ENCODE peak calls at places on chromosome 6, in ten cellular contexts. One of them, this sample, is unnamed.

GRCh38 chr6:155201461-155202226 is 62.2 kb upstream of the CLDN20 start:
- DNase-seq in HCT116: peak
- DNase-seq in GM23338: no peak
- DNase-seq in left ventricle myocardium inferior: no peak
- DNase-seq in epithelial cell of esophagus: peak
- DNase-seq in Calu3: no peak
- DNase-seq in PC-3: peak
- DNase-seq in fibroblast of lung: peak
- DNase-seq in sigmoid colon: no peak
- DNase-seq in SK-N-SH: no peak
- DNase-seq in this sample: no peak

GRCh38 chr6:5068153-5068751 is 16.9 kb upstream of the PPP1R3G start:
- DNase-seq in HCT116: no peak
- DNase-seq in GM23338: no peak
- DNase-seq in left ventricle myocardium inferior: no peak
- DNase-seq in epithelial cell of esophagus: no peak
- DNase-seq in Calu3: no peak
- DNase-seq in PC-3: no peak
- DNase-seq in fibroblast of lung: no peak
- DNase-seq in sigmoid colon: no peak
- DNase-seq in SK-N-SH: no peak
- DNase-seq in this sample: no peak

GRCh38 chr6:84772428-84773132 is 8.2 kb upstream of the TBX18 start:
- DNase-seq in HCT116: no peak
- DNase-seq in GM23338: peak
- DNase-seq in left ventricle myocardium inferior: peak
- DNase-seq in epithelial cell of esophagus: no peak
- DNase-seq in Calu3: no peak
- DNase-seq in PC-3: no peak
- DNase-seq in fibroblast of lung: no peak
- DNase-seq in sigmoid colon: no peak
- DNase-seq in SK-N-SH: peak
- DNase-seq in this sample: no peak

GRCh38 chr6:7106752-7107577 is 796 bp upstream of the RREB1 start:
- DNase-seq in HCT116: no peak
- DNase-seq in GM23338: peak
- DNase-seq in left ventricle myocardium inferior: peak
- DNase-seq in epithelial cell of esophagus: peak
- DNase-seq in Calu3: peak
- DNase-seq in PC-3: peak
- DNase-seq in fibroblast of lung: no peak
- DNase-seq in sigmoid colon: peak
- DNase-seq in SK-N-SH: no peak
- DNase-seq in this sample: no peak

GRCh38 chr6:153625089-153625488 is 414.0 kb upstream of the OPRM1 start:
- DNase-seq in HCT116: no peak
- DNase-seq in GM23338: peak
- DNase-seq in left ventricle myocardium inferior: no peak
- DNase-seq in epithelial cell of esophagus: no peak
- DNase-seq in Calu3: no peak
- DNase-seq in PC-3: no peak
- DNase-seq in fibroblast of lung: peak
- DNase-seq in sigmoid colon: no peak
- DNase-seq in SK-N-SH: no peak
- DNase-seq in this sample: no peak

GRCh38 chr6:16804515-16805161 is 43.4 kb upstream of the ATXN1 start:
- DNase-seq in HCT116: no peak
- DNase-seq in GM23338: no peak
- DNase-seq in left ventricle myocardium inferior: no peak
- DNase-seq in epithelial cell of esophagus: no peak
- DNase-seq in Calu3: no peak
- DNase-seq in PC-3: no peak
- DNase-seq in fibroblast of lung: no peak
- DNase-seq in sigmoid colon: no peak
- DNase-seq in SK-N-SH: no peak
- DNase-seq in this sample: no peak

GRCh38 chr6:32830017-32830416 is 8.5 kb downstream of the TAP2 start:
- DNase-seq in HCT116: no peak
- DNase-seq in GM23338: no peak
- DNase-seq in left ventricle myocardium inferior: no peak
- DNase-seq in epithelial cell of esophagus: no peak
- DNase-seq in Calu3: no peak
- DNase-seq in PC-3: no peak
- DNase-seq in fibroblast of lung: no peak
- DNase-seq in sigmoid colon: no peak
- DNase-seq in SK-N-SH: no peak
- DNase-seq in this sample: no peak

GRCh38 chr6:40321616-40322015 is 265.5 kb downstream of the LRFN2 start:
- DNase-seq in HCT116: no peak
- DNase-seq in GM23338: no peak
- DNase-seq in left ventricle myocardium inferior: no peak
- DNase-seq in epithelial cell of esophagus: no peak
- DNase-seq in Calu3: no peak
- DNase-seq in PC-3: no peak
- DNase-seq in fibroblast of lung: no peak
- DNase-seq in sigmoid colon: no peak
- DNase-seq in SK-N-SH: no peak
- DNase-seq in this sample: no peak

GRCh38 chr6:86916393-86916792 is 20.9 kb upstream of the HTR1E start:
- DNase-seq in HCT116: no peak
- DNase-seq in GM23338: no peak
- DNase-seq in left ventricle myocardium inferior: no peak
- DNase-seq in epithelial cell of esophagus: no peak
- DNase-seq in Calu3: no peak
- DNase-seq in PC-3: no peak
- DNase-seq in fibroblast of lung: no peak
- DNase-seq in sigmoid colon: no peak
- DNase-seq in SK-N-SH: no peak
- DNase-seq in this sample: no peak

GRCh38 chr6:17004269-17004668 is 97.6 kb upstream of the STMND1 start:
- DNase-seq in HCT116: no peak
- DNase-seq in GM23338: no peak
- DNase-seq in left ventricle myocardium inferior: no peak
- DNase-seq in epithelial cell of esophagus: peak
- DNase-seq in Calu3: no peak
- DNase-seq in PC-3: no peak
- DNase-seq in fibroblast of lung: peak
- DNase-seq in sigmoid colon: no peak
- DNase-seq in SK-N-SH: no peak
- DNase-seq in this sample: no peak

GRCh38 chr6:44569131-44569530 is 181.6 kb downstream of the CDC5L start:
- DNase-seq in HCT116: no peak
- DNase-seq in GM23338: no peak
- DNase-seq in left ventricle myocardium inferior: no peak
- DNase-seq in epithelial cell of esophagus: no peak
- DNase-seq in Calu3: peak
- DNase-seq in PC-3: no peak
- DNase-seq in fibroblast of lung: no peak
- DNase-seq in sigmoid colon: no peak
- DNase-seq in SK-N-SH: no peak
- DNase-seq in this sample: no peak

GRCh38 chr6:67541591-67541990 is 1093.5 kb upstream of the ADGRB3 start:
- DNase-seq in HCT116: no peak
- DNase-seq in GM23338: no peak
- DNase-seq in left ventricle myocardium inferior: no peak
- DNase-seq in epithelial cell of esophagus: no peak
- DNase-seq in Calu3: no peak
- DNase-seq in PC-3: peak
- DNase-seq in fibroblast of lung: peak
- DNase-seq in sigmoid colon: no peak
- DNase-seq in SK-N-SH: no peak
- DNase-seq in this sample: no peak

GRCh38 chr6:108501559-108501958 is 59.2 kb upstream of the FOXO3 start:
- DNase-seq in HCT116: no peak
- DNase-seq in GM23338: no peak
- DNase-seq in left ventricle myocardium inferior: no peak
- DNase-seq in epithelial cell of esophagus: peak
- DNase-seq in Calu3: no peak
- DNase-seq in PC-3: peak
- DNase-seq in fibroblast of lung: peak
- DNase-seq in sigmoid colon: no peak
- DNase-seq in SK-N-SH: no peak
- DNase-seq in this sample: no peak

GRCh38 chr6:156757849-156758248 is 19.3 kb upstream of the ARID1B start:
- DNase-seq in HCT116: no peak
- DNase-seq in GM23338: no peak
- DNase-seq in left ventricle myocardium inferior: no peak
- DNase-seq in epithelial cell of esophagus: no peak
- DNase-seq in Calu3: no peak
- DNase-seq in PC-3: no peak
- DNase-seq in fibroblast of lung: no peak
- DNase-seq in sigmoid colon: no peak
- DNase-seq in SK-N-SH: no peak
- DNase-seq in this sample: no peak

GRCh38 chr6:395432-396125 is 4.0 kb downstream of the IRF4 start:
- DNase-seq in HCT116: no peak
- DNase-seq in GM23338: no peak
- DNase-seq in left ventricle myocardium inferior: no peak
- DNase-seq in epithelial cell of esophagus: no peak
- DNase-seq in Calu3: no peak
- DNase-seq in PC-3: no peak
- DNase-seq in fibroblast of lung: no peak
- DNase-seq in sigmoid colon: no peak
- DNase-seq in SK-N-SH: no peak
- DNase-seq in this sample: no peak

GRCh38 chr6:103273048-103273447 is 1586.7 kb downstream of the HACE1 start:
- DNase-seq in HCT116: peak
- DNase-seq in GM23338: peak
- DNase-seq in left ventricle myocardium inferior: no peak
- DNase-seq in epithelial cell of esophagus: peak
- DNase-seq in Calu3: no peak
- DNase-seq in PC-3: peak
- DNase-seq in fibroblast of lung: no peak
- DNase-seq in sigmoid colon: no peak
- DNase-seq in SK-N-SH: peak
- DNase-seq in this sample: no peak
- TF ChIP-seq CTCF in HCT116: peak
- TF ChIP-seq CTCF in GM23338: peak
- TF ChIP-seq CTCF in left ventricle myocardium inferior: peak
- TF ChIP-seq CTCF in epithelial cell of esophagus: peak
- TF ChIP-seq CTCF in Calu3: peak
- TF ChIP-seq CTCF in PC-3: peak
- TF ChIP-seq CTCF in fibroblast of lung: no peak
- TF ChIP-seq CTCF in sigmoid colon: no peak
- TF ChIP-seq CTCF in SK-N-SH: peak
- TF ChIP-seq CTCF in this sample: peak

GRCh38 chr6:124800222-124800621 is 162.0 kb upstream of the RNF217 start:
- DNase-seq in HCT116: no peak
- DNase-seq in GM23338: peak
- DNase-seq in left ventricle myocardium inferior: no peak
- DNase-seq in epithelial cell of esophagus: no peak
- DNase-seq in Calu3: no peak
- DNase-seq in PC-3: no peak
- DNase-seq in fibroblast of lung: no peak
- DNase-seq in sigmoid colon: no peak
- DNase-seq in SK-N-SH: no peak
- DNase-seq in this sample: no peak
- TF ChIP-seq CTCF in HCT116: no peak
- TF ChIP-seq CTCF in GM23338: no peak
- TF ChIP-seq CTCF in left ventricle myocardium inferior: no peak
- TF ChIP-seq CTCF in epithelial cell of esophagus: no peak
- TF ChIP-seq CTCF in Calu3: no peak
- TF ChIP-seq CTCF in PC-3: no peak
- TF ChIP-seq CTCF in fibroblast of lung: no peak
- TF ChIP-seq CTCF in sigmoid colon: no peak
- TF ChIP-seq CTCF in SK-N-SH: no peak
- TF ChIP-seq CTCF in this sample: no peak

GRCh38 chr6:39228992-39229767 is at the start of gene KCNK5:
- DNase-seq in HCT116: peak
- DNase-seq in GM23338: peak
- DNase-seq in left ventricle myocardium inferior: peak
- DNase-seq in epithelial cell of esophagus: peak
- DNase-seq in Calu3: peak
- DNase-seq in PC-3: peak
- DNase-seq in fibroblast of lung: peak
- DNase-seq in sigmoid colon: peak
- DNase-seq in SK-N-SH: peak
- DNase-seq in this sample: peak
- TF ChIP-seq CTCF in HCT116: peak
- TF ChIP-seq CTCF in GM23338: peak
- TF ChIP-seq CTCF in left ventricle myocardium inferior: peak
- TF ChIP-seq CTCF in epithelial cell of esophagus: peak
- TF ChIP-seq CTCF in Calu3: peak
- TF ChIP-seq CTCF in PC-3: peak
- TF ChIP-seq CTCF in fibroblast of lung: peak
- TF ChIP-seq CTCF in sigmoid colon: peak
- TF ChIP-seq CTCF in SK-N-SH: peak
- TF ChIP-seq CTCF in this sample: peak

GRCh38 chr6:118804091-118804490 is 89.9 kb upstream of the ASF1A start:
- DNase-seq in HCT116: no peak
- DNase-seq in GM23338: no peak
- DNase-seq in left ventricle myocardium inferior: no peak
- DNase-seq in epithelial cell of esophagus: no peak
- DNase-seq in Calu3: no peak
- DNase-seq in PC-3: no peak
- DNase-seq in fibroblast of lung: no peak
- DNase-seq in sigmoid colon: no peak
- DNase-seq in SK-N-SH: no peak
- DNase-seq in this sample: no peak

GRCh38 chr6:118799826-118800225 is 94.1 kb upstream of the ASF1A start:
- DNase-seq in HCT116: no peak
- DNase-seq in GM23338: no peak
- DNase-seq in left ventricle myocardium inferior: no peak
- DNase-seq in epithelial cell of esophagus: no peak
- DNase-seq in Calu3: no peak
- DNase-seq in PC-3: no peak
- DNase-seq in fibroblast of lung: no peak
- DNase-seq in sigmoid colon: no peak
- DNase-seq in SK-N-SH: no peak
- DNase-seq in this sample: no peak

GRCh38 chr6:118801257-118801656 is 92.7 kb upstream of the ASF1A start:
- DNase-seq in HCT116: no peak
- DNase-seq in GM23338: no peak
- DNase-seq in left ventricle myocardium inferior: no peak
- DNase-seq in epithelial cell of esophagus: no peak
- DNase-seq in Calu3: no peak
- DNase-seq in PC-3: no peak
- DNase-seq in fibroblast of lung: no peak
- DNase-seq in sigmoid colon: no peak
- DNase-seq in SK-N-SH: no peak
- DNase-seq in this sample: no peak

DNA sequence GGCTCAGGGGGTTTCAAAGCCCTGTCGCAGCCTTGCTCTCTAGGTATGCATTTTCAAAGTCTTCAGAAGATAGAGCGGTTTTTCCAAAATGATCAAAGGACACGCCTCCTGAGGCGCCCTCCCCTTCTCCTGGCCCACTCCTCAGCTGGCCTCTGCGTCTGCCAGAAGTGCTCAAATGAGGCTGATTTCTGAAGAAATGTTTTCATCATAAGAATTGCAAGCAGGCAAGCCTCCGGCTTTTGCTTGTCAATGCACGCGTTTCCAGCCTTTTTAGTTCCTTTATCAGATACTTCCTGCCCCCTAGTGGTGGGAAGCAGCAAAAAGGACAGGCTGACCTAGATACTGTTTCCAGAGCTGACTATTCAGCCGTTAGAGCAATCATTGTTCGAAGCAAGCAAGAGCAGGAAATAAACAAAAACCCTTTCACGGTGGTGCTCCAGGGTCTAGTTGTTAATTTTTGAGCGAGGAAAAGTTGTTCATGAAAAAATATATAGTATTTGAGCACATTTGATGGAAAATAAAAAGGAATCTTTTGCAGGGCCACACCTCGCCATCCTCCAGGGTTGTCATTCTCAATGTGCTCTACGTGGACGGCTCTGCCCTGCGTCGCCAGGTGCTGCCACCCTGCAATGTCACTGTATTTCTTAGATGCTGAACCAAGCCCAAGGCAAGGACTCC is 93.4 kb upstream of the ASF1A start:
- DNase-seq in HCT116: peak
- DNase-seq in GM23338: peak
- DNase-seq in left ventricle myocardium inferior: peak
- DNase-seq in epithelial cell of esophagus: peak
- DNase-seq in Calu3: peak
- DNase-seq in PC-3: peak
- DNase-seq in fibroblast of lung: peak
- DNase-seq in sigmoid colon: peak
- DNase-seq in SK-N-SH: peak
- DNase-seq in this sample: peak
- TF ChIP-seq CTCF in HCT116: peak
- TF ChIP-seq CTCF in GM23338: peak
- TF ChIP-seq CTCF in left ventricle myocardium inferior: peak
- TF ChIP-seq CTCF in epithelial cell of esophagus: peak
- TF ChIP-seq CTCF in Calu3: peak
- TF ChIP-seq CTCF in PC-3: peak
- TF ChIP-seq CTCF in fibroblast of lung: peak
- TF ChIP-seq CTCF in sigmoid colon: peak
- TF ChIP-seq CTCF in SK-N-SH: peak
- TF ChIP-seq CTCF in this sample: peak